ENCODE peak calls at places on chromosomes 16 and 17, in eight cellular contexts. One of them, this sample, is unnamed.

GRCh38 chr17:63420868-63421680 is 25.0 kb downstream of the CYB561 start:
- DNase-seq in endothelial cell of umbilical vein: no peak
- DNase-seq in stomach: no peak
- DNase-seq in esophagus muscularis mucosa: no peak
- DNase-seq in spleen: no peak
- DNase-seq in Panc1: no peak
- DNase-seq in SK-N-SH: no peak
- DNase-seq in transverse colon: no peak
- DNase-seq in this sample: no peak

GRCh38 chr17:50103941-50104340 is 8.8 kb downstream of the PDK2 start:
- DNase-seq in Panc1: no peak
- DNase-seq in SK-N-SH: no peak
- DNase-seq in stomach: no peak
- DNase-seq in esophagus muscularis mucosa: no peak
- DNase-seq in transverse colon: no peak
- DNase-seq in spleen: no peak
- DNase-seq in endothelial cell of umbilical vein: no peak
- DNase-seq in this sample: no peak

GRCh38 chr16:50458694-50459271 is 89.4 kb upstream of the NKD1 start:
- DNase-seq in stomach: no peak
- DNase-seq in Panc1: no peak
- DNase-seq in esophagus muscularis mucosa: no peak
- DNase-seq in spleen: no peak
- DNase-seq in endothelial cell of umbilical vein: no peak
- DNase-seq in transverse colon: no peak
- DNase-seq in SK-N-SH: no peak
- DNase-seq in this sample: no peak

GRCh38 chr17:78535285-78536197 is 41.7 kb downstream of the DNAH17 start:
- DNase-seq in endothelial cell of umbilical vein: no peak
- DNase-seq in Panc1: no peak
- DNase-seq in stomach: no peak
- DNase-seq in spleen: peak
- DNase-seq in SK-N-SH: no peak
- DNase-seq in transverse colon: no peak
- DNase-seq in esophagus muscularis mucosa: no peak
- DNase-seq in this sample: no peak

GRCh38 chr17:8002646-8003593 is 505 bp downstream of the GUCY2D start:
- DNase-seq in spleen: no peak
- DNase-seq in Panc1: no peak
- DNase-seq in SK-N-SH: no peak
- DNase-seq in esophagus muscularis mucosa: no peak
- DNase-seq in endothelial cell of umbilical vein: peak
- DNase-seq in transverse colon: no peak
- DNase-seq in stomach: no peak
- DNase-seq in this sample: no peak

GRCh38 chr16:57502048-57502775 is 15.9 kb upstream of the DOK4 start:
- DNase-seq in Panc1: no peak
- DNase-seq in spleen: no peak
- DNase-seq in SK-N-SH: no peak
- DNase-seq in stomach: no peak
- DNase-seq in transverse colon: no peak
- DNase-seq in esophagus muscularis mucosa: no peak
- DNase-seq in endothelial cell of umbilical vein: no peak
- DNase-seq in this sample: no peak

GRCh38 chr16:61596648-61597047 is 439.6 kb downstream of the CDH8 start:
- DNase-seq in Panc1: no peak
- DNase-seq in spleen: no peak
- DNase-seq in SK-N-SH: no peak
- DNase-seq in endothelial cell of umbilical vein: no peak
- DNase-seq in transverse colon: no peak
- DNase-seq in esophagus muscularis mucosa: no peak
- DNase-seq in stomach: no peak
- DNase-seq in this sample: no peak

GRCh38 chr16:10333321-10334032 is 52.4 kb upstream of the ATF7IP2 start:
- DNase-seq in Panc1: no peak
- DNase-seq in transverse colon: peak
- DNase-seq in endothelial cell of umbilical vein: no peak
- DNase-seq in SK-N-SH: no peak
- DNase-seq in esophagus muscularis mucosa: no peak
- DNase-seq in stomach: no peak
- DNase-seq in spleen: no peak
- DNase-seq in this sample: no peak

GRCh38 chr16:77894054-77894632 is 105.8 kb downstream of the VAT1L start:
- DNase-seq in esophagus muscularis mucosa: no peak
- DNase-seq in Panc1: no peak
- DNase-seq in endothelial cell of umbilical vein: no peak
- DNase-seq in stomach: no peak
- DNase-seq in SK-N-SH: no peak
- DNase-seq in spleen: no peak
- DNase-seq in transverse colon: no peak
- DNase-seq in this sample: no peak

GRCh38 chr16:83365166-83365565 is 442.6 kb upstream of the HSBP1 start:
- DNase-seq in endothelial cell of umbilical vein: peak
- DNase-seq in SK-N-SH: no peak
- DNase-seq in spleen: no peak
- DNase-seq in transverse colon: no peak
- DNase-seq in stomach: no peak
- DNase-seq in Panc1: no peak
- DNase-seq in esophagus muscularis mucosa: no peak
- DNase-seq in this sample: no peak

GRCh38 chr16:2860826-2861567 is 3.0 kb upstream of the PRSS22 start:
- DNase-seq in esophagus muscularis mucosa: no peak
- DNase-seq in Panc1: no peak
- DNase-seq in SK-N-SH: no peak
- DNase-seq in transverse colon: no peak
- DNase-seq in spleen: peak
- DNase-seq in endothelial cell of umbilical vein: no peak
- DNase-seq in stomach: no peak
- DNase-seq in this sample: no peak

GRCh38 chr17:65504141-65504540 is 57.3 kb downstream of the AXIN2 start:
- DNase-seq in SK-N-SH: no peak
- DNase-seq in endothelial cell of umbilical vein: no peak
- DNase-seq in stomach: no peak
- DNase-seq in Panc1: no peak
- DNase-seq in spleen: no peak
- DNase-seq in transverse colon: no peak
- DNase-seq in esophagus muscularis mucosa: no peak
- DNase-seq in this sample: no peak

GRCh38 chr17:21511368-21512195 is 135.4 kb downstream of the KCNJ12 start:
- DNase-seq in transverse colon: peak
- DNase-seq in stomach: peak
- DNase-seq in endothelial cell of umbilical vein: peak
- DNase-seq in Panc1: peak
- DNase-seq in esophagus muscularis mucosa: no peak
- DNase-seq in spleen: peak
- DNase-seq in SK-N-SH: peak
- DNase-seq in this sample: no peak

GRCh38 chr16:66798162-66798561 is 3.2 kb downstream of the TERB1 start:
- DNase-seq in stomach: no peak
- DNase-seq in transverse colon: no peak
- DNase-seq in Panc1: no peak
- DNase-seq in endothelial cell of umbilical vein: no peak
- DNase-seq in esophagus muscularis mucosa: no peak
- DNase-seq in SK-N-SH: no peak
- DNase-seq in spleen: no peak
- DNase-seq in this sample: no peak

GRCh38 chr17:64399071-64399766 is 8.6 kb upstream of the PECAM1 start:
- DNase-seq in endothelial cell of umbilical vein: peak
- DNase-seq in stomach: no peak
- DNase-seq in Panc1: no peak
- DNase-seq in SK-N-SH: no peak
- DNase-seq in spleen: peak
- DNase-seq in esophagus muscularis mucosa: no peak
- DNase-seq in transverse colon: no peak
- DNase-seq in this sample: no peak

GRCh38 chr17:17983376-17983775 is 10.7 kb downstream of the DRC3 start:
- DNase-seq in SK-N-SH: no peak
- DNase-seq in esophagus muscularis mucosa: no peak
- DNase-seq in Panc1: no peak
- DNase-seq in transverse colon: peak
- DNase-seq in endothelial cell of umbilical vein: no peak
- DNase-seq in stomach: peak
- DNase-seq in spleen: no peak
- DNase-seq in this sample: no peak

GRCh38 chr16:29808219-29808900 is 2.0 kb downstream of the MAZ start:
- DNase-seq in spleen: peak
- DNase-seq in SK-N-SH: no peak
- DNase-seq in Panc1: no peak
- DNase-seq in transverse colon: no peak
- DNase-seq in esophagus muscularis mucosa: no peak
- DNase-seq in stomach: no peak
- DNase-seq in endothelial cell of umbilical vein: no peak
- DNase-seq in this sample: no peak
- TF ChIP-seq POLR2AphosphoS5 in spleen: peak
- TF ChIP-seq POLR2AphosphoS5 in SK-N-SH: no peak
- TF ChIP-seq POLR2AphosphoS5 in Panc1: peak
- TF ChIP-seq POLR2AphosphoS5 in transverse colon: no peak
- TF ChIP-seq POLR2AphosphoS5 in esophagus muscularis mucosa: no peak
- TF ChIP-seq POLR2AphosphoS5 in stomach: no peak
- TF ChIP-seq POLR2AphosphoS5 in endothelial cell of umbilical vein: no peak
- TF ChIP-seq POLR2AphosphoS5 in this sample: no peak

GRCh38 chr16:55479560-55480197 is 681 bp downstream of the MMP2 start:
- DNase-seq in transverse colon: no peak
- DNase-seq in stomach: no peak
- DNase-seq in endothelial cell of umbilical vein: peak
- DNase-seq in Panc1: no peak
- DNase-seq in esophagus muscularis mucosa: no peak
- DNase-seq in SK-N-SH: peak
- DNase-seq in spleen: no peak
- DNase-seq in this sample: no peak

GRCh38 chr16:55482056-55482455 is 3.1 kb downstream of the MMP2 start:
- DNase-seq in SK-N-SH: no peak
- DNase-seq in endothelial cell of umbilical vein: no peak
- DNase-seq in stomach: no peak
- DNase-seq in esophagus muscularis mucosa: no peak
- DNase-seq in transverse colon: no peak
- DNase-seq in spleen: no peak
- DNase-seq in Panc1: no peak
- DNase-seq in this sample: no peak

GRCh38 chr16:55478827-55479559 is at the start of gene MMP2:
- DNase-seq in SK-N-SH: peak
- DNase-seq in Panc1: no peak
- DNase-seq in endothelial cell of umbilical vein: peak
- DNase-seq in spleen: no peak
- DNase-seq in transverse colon: peak
- DNase-seq in esophagus muscularis mucosa: peak
- DNase-seq in stomach: peak
- DNase-seq in this sample: no peak

GRCh38 chr16:55476625-55477533 is 2.1 kb upstream of the MMP2 start:
- DNase-seq in esophagus muscularis mucosa: no peak
- DNase-seq in Panc1: no peak
- DNase-seq in stomach: no peak
- DNase-seq in SK-N-SH: no peak
- DNase-seq in endothelial cell of umbilical vein: no peak
- DNase-seq in transverse colon: no peak
- DNase-seq in spleen: no peak
- DNase-seq in this sample: no peak

GRCh38 chr16:55480228-55480655 is 1.2 kb downstream of the MMP2 start:
- DNase-seq in SK-N-SH: peak
- DNase-seq in Panc1: no peak
- DNase-seq in spleen: no peak
- DNase-seq in esophagus muscularis mucosa: peak
- DNase-seq in stomach: peak
- DNase-seq in transverse colon: peak
- DNase-seq in endothelial cell of umbilical vein: peak
- DNase-seq in this sample: no peak
- H3K4me3 ChIP-seq in SK-N-SH: peak
- H3K4me3 ChIP-seq in Panc1: peak
- H3K4me3 ChIP-seq in spleen: peak
- H3K4me3 ChIP-seq in esophagus muscularis mucosa: peak
- H3K4me3 ChIP-seq in stomach: peak
- H3K4me3 ChIP-seq in transverse colon: peak
- H3K4me3 ChIP-seq in endothelial cell of umbilical vein: peak
- H3K4me3 ChIP-seq in this sample: no peak

DNA sequence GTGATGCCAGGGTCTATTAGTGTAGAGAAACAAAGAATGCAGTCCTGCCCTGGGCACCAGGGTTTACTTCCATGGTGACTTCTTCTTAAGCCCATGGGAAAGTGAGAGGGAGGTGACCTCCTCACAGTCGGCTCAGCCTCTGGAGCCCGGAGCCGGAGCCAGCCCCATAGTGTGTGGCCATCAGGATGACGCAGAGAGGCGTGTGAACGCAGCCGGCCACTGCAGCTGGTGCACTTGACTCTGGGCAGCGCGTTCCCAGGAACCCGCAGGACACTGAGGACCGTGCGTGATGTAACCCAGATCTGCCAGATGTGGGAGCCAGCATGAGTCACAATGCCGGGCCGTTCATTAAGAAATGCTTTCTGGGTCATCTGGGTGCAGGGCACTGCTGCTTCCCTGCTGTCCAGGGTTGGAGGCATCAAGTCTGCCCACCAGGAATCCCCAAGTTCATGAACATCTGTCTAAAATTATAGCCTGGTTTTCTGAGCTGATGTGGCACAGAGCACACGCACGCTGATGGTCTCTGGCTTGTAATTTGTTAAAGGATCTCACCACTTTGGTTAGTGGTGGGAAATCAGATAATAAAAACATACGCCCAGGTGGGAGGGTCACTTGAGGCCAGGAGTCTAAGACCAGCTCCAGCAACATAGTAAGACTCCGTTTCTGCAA is 114.1 kb downstream of the PITPNC1 start:
- DNase-seq in endothelial cell of umbilical vein: peak
- DNase-seq in transverse colon: peak
- DNase-seq in spleen: peak
- DNase-seq in esophagus muscularis mucosa: peak
- DNase-seq in SK-N-SH: peak
- DNase-seq in Panc1: no peak
- DNase-seq in stomach: peak
- DNase-seq in this sample: no peak
- TF ChIP-seq POLR2AphosphoS5 in endothelial cell of umbilical vein: no peak
- TF ChIP-seq POLR2AphosphoS5 in transverse colon: peak
- TF ChIP-seq POLR2AphosphoS5 in spleen: peak
- TF ChIP-seq POLR2AphosphoS5 in esophagus muscularis mucosa: peak
- TF ChIP-seq POLR2AphosphoS5 in SK-N-SH: peak
- TF ChIP-seq POLR2AphosphoS5 in Panc1: no peak
- TF ChIP-seq POLR2AphosphoS5 in stomach: peak
- TF ChIP-seq POLR2AphosphoS5 in this sample: no peak

DNA sequence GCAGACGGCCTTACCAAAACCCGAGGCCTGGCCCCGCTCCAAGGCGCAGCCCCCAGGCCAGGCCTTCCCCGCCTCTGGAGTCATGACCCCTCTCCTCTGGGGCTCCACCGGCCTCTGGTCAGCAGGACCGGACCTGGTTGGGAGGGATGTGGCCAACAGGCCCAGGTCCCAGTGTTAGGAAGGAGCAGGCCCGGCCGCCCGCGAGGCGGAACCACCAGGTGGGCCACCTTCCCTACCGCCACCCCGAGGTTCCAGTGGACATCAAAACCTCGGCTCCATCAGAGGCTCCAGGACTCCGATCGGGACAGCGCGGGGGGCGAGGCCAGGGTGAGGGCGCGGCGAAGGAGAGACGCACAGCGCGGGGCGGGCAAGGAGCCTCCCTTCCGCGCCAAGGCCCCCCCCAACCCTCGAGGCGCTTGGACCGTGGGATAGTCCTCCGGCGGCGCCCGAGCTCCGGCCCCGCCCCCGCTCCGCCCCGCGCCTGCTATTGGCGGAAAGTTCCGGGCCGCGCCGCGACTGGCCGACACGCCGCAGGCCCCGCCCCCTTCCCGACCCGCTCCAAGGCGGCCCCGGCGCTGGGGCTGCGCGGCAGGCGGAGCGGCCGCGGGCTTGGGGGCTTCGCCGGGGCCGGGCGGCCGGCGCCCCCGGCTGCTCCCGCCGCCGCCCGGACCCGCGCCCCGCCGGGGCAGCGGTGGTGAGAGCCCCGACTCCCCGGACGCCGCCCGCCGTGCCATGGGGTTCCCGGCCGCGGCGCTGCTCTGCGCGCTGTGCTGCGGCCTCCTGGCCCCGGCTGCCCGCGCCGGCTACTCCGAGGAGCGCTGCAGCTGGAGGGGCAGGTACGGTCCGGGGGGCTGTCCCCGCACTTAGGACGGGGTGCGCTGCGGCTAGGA is at the start of gene METRN:
- DNase-seq in Panc1: no peak
- DNase-seq in stomach: peak
- DNase-seq in transverse colon: peak
- DNase-seq in spleen: peak
- DNase-seq in SK-N-SH: peak
- DNase-seq in esophagus muscularis mucosa: peak
- DNase-seq in endothelial cell of umbilical vein: peak
- DNase-seq in this sample: no peak
- H3K4me3 ChIP-seq in Panc1: peak
- H3K4me3 ChIP-seq in stomach: peak
- H3K4me3 ChIP-seq in transverse colon: peak
- H3K4me3 ChIP-seq in spleen: peak
- H3K4me3 ChIP-seq in SK-N-SH: peak
- H3K4me3 ChIP-seq in esophagus muscularis mucosa: peak
- H3K4me3 ChIP-seq in endothelial cell of umbilical vein: peak
- H3K4me3 ChIP-seq in this sample: peak